ENCODE peak calls at places on chromosomes 3 and 15, in six cellular contexts. One of them, this sample, is unnamed.

GRCh38 chr15:54803139-54803808 is 393.5 kb downstream of the RSL24D1 start:
- DNase-seq in H1: no peak
- DNase-seq in K562: no peak
- DNase-seq in endothelial cell of umbilical vein: no peak
- DNase-seq in A549: peak
- DNase-seq in HepG2: no peak
- DNase-seq in this sample: no peak

GRCh38 chr15:40105517-40106202 is 3.0 kb downstream of the BMF start:
- DNase-seq in HepG2: no peak
- DNase-seq in endothelial cell of umbilical vein: no peak
- DNase-seq in A549: no peak
- DNase-seq in H1: no peak
- DNase-seq in K562: no peak
- DNase-seq in this sample: no peak

GRCh38 chr3:18070231-18070630 is 327.8 kb upstream of the TBC1D5 start:
- DNase-seq in H1: no peak
- DNase-seq in HepG2: no peak
- DNase-seq in endothelial cell of umbilical vein: no peak
- DNase-seq in K562: no peak
- DNase-seq in A549: no peak
- DNase-seq in this sample: no peak

GRCh38 chr15:51731549-51732267 is 5.7 kb downstream of the LYSMD2 start:
- DNase-seq in H1: no peak
- DNase-seq in endothelial cell of umbilical vein: no peak
- DNase-seq in A549: no peak
- DNase-seq in K562: no peak
- DNase-seq in HepG2: no peak
- DNase-seq in this sample: no peak

GRCh38 chr3:195061756-195062655 is 209.0 kb downstream of the XXYLT1 start:
- DNase-seq in endothelial cell of umbilical vein: no peak
- DNase-seq in A549: no peak
- DNase-seq in H1: no peak
- DNase-seq in K562: no peak
- DNase-seq in HepG2: no peak
- DNase-seq in this sample: no peak

GRCh38 chr15:63380828-63381282 is 791 bp downstream of the CA12 start:
- DNase-seq in K562: no peak
- DNase-seq in H1: no peak
- DNase-seq in endothelial cell of umbilical vein: no peak
- DNase-seq in HepG2: no peak
- DNase-seq in A549: no peak
- DNase-seq in this sample: no peak

GRCh38 chr3:142935963-142936362 is 27.5 kb downstream of the PAQR9 start:
- DNase-seq in K562: no peak
- DNase-seq in HepG2: no peak
- DNase-seq in A549: no peak
- DNase-seq in endothelial cell of umbilical vein: no peak
- DNase-seq in H1: no peak
- DNase-seq in this sample: no peak

GRCh38 chr3:99911433-99911832 is 93.8 kb downstream of the CMSS1 start:
- DNase-seq in endothelial cell of umbilical vein: no peak
- DNase-seq in H1: no peak
- DNase-seq in HepG2: no peak
- DNase-seq in A549: no peak
- DNase-seq in K562: no peak
- DNase-seq in this sample: no peak

GRCh38 chr3:61594978-61595687 is 33.8 kb downstream of the PTPRG start:
- DNase-seq in endothelial cell of umbilical vein: no peak
- DNase-seq in K562: no peak
- DNase-seq in H1: no peak
- DNase-seq in HepG2: no peak
- DNase-seq in A549: no peak
- DNase-seq in this sample: no peak

GRCh38 chr3:145776782-145777408 is 384.1 kb downstream of the PLOD2 start:
- DNase-seq in A549: peak
- DNase-seq in K562: peak
- DNase-seq in H1: peak
- DNase-seq in endothelial cell of umbilical vein: peak
- DNase-seq in HepG2: peak
- DNase-seq in this sample: peak

GRCh38 chr15:65101418-65101890 is 13.5 kb downstream of the UBAP1L start:
- DNase-seq in A549: peak
- DNase-seq in HepG2: peak
- DNase-seq in K562: peak
- DNase-seq in endothelial cell of umbilical vein: peak
- DNase-seq in H1: peak
- DNase-seq in this sample: peak

GRCh38 chr3:149016669-149017541 is 25.6 kb downstream of the GYG1 start:
- DNase-seq in HepG2: no peak
- DNase-seq in endothelial cell of umbilical vein: peak
- DNase-seq in K562: no peak
- DNase-seq in H1: no peak
- DNase-seq in A549: no peak
- DNase-seq in this sample: no peak

GRCh38 chr3:188720636-188721035 is 451.1 kb upstream of the TPRG1 start:
- DNase-seq in endothelial cell of umbilical vein: peak
- DNase-seq in H1: no peak
- DNase-seq in K562: no peak
- DNase-seq in A549: peak
- DNase-seq in HepG2: peak
- DNase-seq in this sample: no peak

GRCh38 chr3:118000219-118000618 is 1034.4 kb downstream of the IGSF11 start:
- DNase-seq in A549: no peak
- DNase-seq in HepG2: no peak
- DNase-seq in endothelial cell of umbilical vein: no peak
- DNase-seq in H1: no peak
- DNase-seq in K562: no peak
- DNase-seq in this sample: no peak

GRCh38 chr3:97952280-97952679 is 20.0 kb downstream of the RIOX2 start:
- DNase-seq in K562: no peak
- DNase-seq in H1: no peak
- DNase-seq in endothelial cell of umbilical vein: no peak
- DNase-seq in A549: no peak
- DNase-seq in HepG2: no peak
- DNase-seq in this sample: no peak

GRCh38 chr3:39124876-39125836 is 17.7 kb downstream of the TTC21A start:
- DNase-seq in H1: no peak
- DNase-seq in endothelial cell of umbilical vein: peak
- DNase-seq in A549: no peak
- DNase-seq in K562: no peak
- DNase-seq in HepG2: peak
- DNase-seq in this sample: no peak
- TF ChIP-seq JUN in H1: no peak
- TF ChIP-seq JUN in endothelial cell of umbilical vein: no peak
- TF ChIP-seq JUN in A549: no peak
- TF ChIP-seq JUN in K562: no peak
- TF ChIP-seq JUN in HepG2: no peak
- TF ChIP-seq JUN in this sample: no peak

DNA sequence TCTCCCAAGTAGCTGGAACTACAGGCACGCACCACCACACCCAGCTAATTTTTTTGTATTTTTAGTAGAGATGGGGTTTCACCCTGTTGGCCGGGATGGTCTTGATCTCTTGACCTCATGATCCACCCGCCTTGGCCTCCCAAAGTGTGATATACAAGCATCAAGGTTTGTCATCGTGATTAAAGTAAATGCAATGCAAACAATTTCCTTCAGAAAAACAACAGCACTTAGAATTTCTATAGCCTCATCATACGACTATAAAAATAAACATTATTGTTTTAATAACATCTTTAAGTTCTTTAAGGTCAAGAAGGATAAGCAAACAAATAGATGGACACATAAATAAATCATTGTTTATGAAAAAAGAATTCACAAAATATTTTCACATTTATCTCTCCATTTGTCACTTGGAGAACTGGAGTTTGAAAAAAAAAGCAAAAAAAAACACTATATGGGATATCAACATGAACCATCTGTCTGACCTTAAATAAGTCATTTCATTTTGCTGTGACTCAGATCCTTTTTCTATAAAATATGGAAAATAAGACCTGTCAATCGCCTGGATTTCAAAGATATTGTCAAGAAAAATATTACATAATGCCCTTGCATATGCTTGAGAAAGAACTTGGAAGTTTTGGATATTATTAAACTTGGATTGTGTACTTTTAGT is 642.1 kb upstream of the KCNMB2 start:
- DNase-seq in endothelial cell of umbilical vein: peak
- DNase-seq in A549: no peak
- DNase-seq in K562: no peak
- DNase-seq in H1: no peak
- DNase-seq in HepG2: no peak
- DNase-seq in this sample: no peak
- TF ChIP-seq JUN in endothelial cell of umbilical vein: peak
- TF ChIP-seq JUN in A549: no peak
- TF ChIP-seq JUN in K562: no peak
- TF ChIP-seq JUN in H1: no peak
- TF ChIP-seq JUN in HepG2: no peak
- TF ChIP-seq JUN in this sample: no peak

DNA sequence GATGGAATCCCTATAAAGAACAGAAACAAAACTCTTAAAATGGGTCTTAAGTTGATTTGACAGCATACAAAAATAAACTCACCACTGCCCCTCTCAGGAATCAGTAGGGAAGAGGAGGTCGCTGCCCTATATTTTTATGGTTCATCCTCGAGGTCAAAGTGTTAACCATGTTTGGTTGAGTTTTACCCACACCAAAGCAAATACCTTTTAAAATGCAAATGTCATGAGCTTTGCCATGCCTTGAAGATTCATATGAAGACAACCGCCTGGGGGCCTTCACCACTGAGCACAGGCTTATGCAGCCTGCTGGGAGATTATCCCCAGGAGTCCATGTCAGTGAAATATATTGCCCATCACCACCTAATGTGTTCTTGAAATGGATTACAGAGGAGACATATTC is 66.1 kb downstream of the GLB1 start:
- DNase-seq in HepG2: no peak
- DNase-seq in A549: no peak
- DNase-seq in endothelial cell of umbilical vein: no peak
- DNase-seq in K562: no peak
- DNase-seq in H1: no peak
- DNase-seq in this sample: no peak
- TF ChIP-seq JUN in HepG2: no peak
- TF ChIP-seq JUN in A549: no peak
- TF ChIP-seq JUN in endothelial cell of umbilical vein: no peak
- TF ChIP-seq JUN in K562: no peak
- TF ChIP-seq JUN in H1: no peak
- TF ChIP-seq JUN in this sample: no peak

DNA sequence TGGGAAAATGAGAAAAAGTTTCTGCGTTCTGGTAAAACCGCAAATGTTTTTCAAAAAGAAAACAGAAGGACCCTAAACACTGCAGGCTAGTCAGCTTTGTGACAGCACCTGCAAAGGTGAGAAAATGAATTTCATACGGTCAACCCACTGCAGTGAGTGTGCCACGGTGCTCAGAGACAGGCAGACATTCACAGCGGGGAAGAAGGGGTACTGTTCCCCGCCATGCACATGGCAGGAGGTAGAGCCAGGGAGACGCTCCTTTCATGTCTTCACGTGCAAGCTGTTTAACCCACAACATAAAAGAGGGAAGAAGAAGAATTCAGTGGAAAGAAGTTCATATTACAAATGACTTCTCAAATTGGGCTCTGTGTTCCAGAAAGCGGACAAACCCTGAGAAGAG is 109.5 kb downstream of the SEC22A start:
- DNase-seq in K562: no peak
- DNase-seq in H1: no peak
- DNase-seq in HepG2: no peak
- DNase-seq in endothelial cell of umbilical vein: no peak
- DNase-seq in A549: no peak
- DNase-seq in this sample: no peak
- TF ChIP-seq JUN in K562: no peak
- TF ChIP-seq JUN in H1: no peak
- TF ChIP-seq JUN in HepG2: no peak
- TF ChIP-seq JUN in endothelial cell of umbilical vein: no peak
- TF ChIP-seq JUN in A549: no peak
- TF ChIP-seq JUN in this sample: no peak